ENCODE peak calls at places on chromosome 6, in ten cellular contexts. Y is tibial nerve, H is thoracic aorta, E is bronchial epithelial cell, D is tibial artery, M is psoas muscle, W is astrocyte, U is right atrium auricular region, C is brain microvascular endothelial cell, J is lung. Q is an unnamed sample.
A peak's percentile ranks its signal among the peaks of the same experiment; 100 is the strongest.

GRCh38 chr6:53635322-53635721 is 30.2 kb downstream of the KLHL31 start:
- DNase-seq in Y (no peak), H (no peak), E (peak; percentile 64), D (no peak), M (no peak), W (no peak), U (no peak), C (no peak), J (no peak), Q (no peak)

GRCh38 chr6:158080849-158081656 is 87.0 kb downstream of the SERAC1 start:
- DNase-seq in Y (no peak), H (no peak), E (no peak), D (no peak), M (no peak), W (no peak), U (peak; percentile 9), C (no peak), J (no peak), Q (no peak)

GRCh38 chr6:157812425-157813171 is 10.4 kb upstream of the SNX9 start:
- DNase-seq in Y (no peak), H (no peak), E (no peak), D (no peak), M (no peak), W (no peak), U (no peak), C (no peak), J (no peak), Q (no peak)

GRCh38 chr6:166274163-166274562 is 34.0 kb downstream of the PRR18 start:
- DNase-seq in Y (no peak), H (no peak), E (no peak), D (no peak), M (no peak), W (no peak), U (no peak), C (no peak), J (no peak), Q (no peak)

GRCh38 chr6:161242779-161243693 is 30.8 kb downstream of the AGPAT4 start:
- DNase-seq in Y (no peak), H (no peak), E (no peak), D (no peak), M (peak; percentile 23), W (peak; percentile 87), U (peak; percentile 60), C (no peak), J (no peak), Q (no peak)

GRCh38 chr6:39567091-39567490 is 158.1 kb downstream of the KIF6 start:
- DNase-seq in Y (no peak), H (no peak), E (no peak), D (no peak), M (no peak), W (no peak), U (no peak), C (no peak), J (no peak), Q (no peak)

GRCh38 chr6:14010275-14010674 is 85.5 kb downstream of the RNF182 start:
- DNase-seq in Y (no peak), H (no peak), E (no peak), D (no peak), M (no peak), W (no peak), U (no peak), C (no peak), J (no peak), Q (no peak)

GRCh38 chr6:42349753-42350573 is 101.8 kb downstream of the TRERF1 start:
- DNase-seq in Y (no peak), H (no peak), E (no peak), D (no peak), M (no peak), W (no peak), U (no peak), C (no peak), J (no peak), Q (no peak)

GRCh38 chr6:13709698-13710551 is 1.7 kb downstream of the RANBP9 start:
- DNase-seq in Y (no peak), H (no peak), E (peak; percentile 62), D (no peak), M (no peak), W (peak; percentile 47), U (no peak), C (peak; percentile 40), J (no peak), Q (no peak)

GRCh38 chr6:26129656-26130055 is 42.4 kb downstream of the HFE start:
- DNase-seq in Y (no peak), H (no peak), E (no peak), D (no peak), M (no peak), W (no peak), U (no peak), C (no peak), J (no peak), Q (no peak)

GRCh38 chr6:132259070-132259469 is 142.2 kb downstream of the MOXD1 start:
- DNase-seq in Y (no peak), H (no peak), E (peak; percentile 49), D (no peak), M (no peak), W (peak; percentile 12), U (no peak), C (peak; percentile 40), J (no peak), Q (no peak)

GRCh38 chr6:3610896-3611295 is 140.6 kb downstream of the PXDC1 start:
- DNase-seq in Y (no peak), H (no peak), E (no peak), D (no peak), M (no peak), W (no peak), U (no peak), C (no peak), J (no peak), Q (no peak)

GRCh38 chr6:53432318-53433161 is 83.8 kb upstream of the ELOVL5 start:
- DNase-seq in Y (no peak), H (no peak), E (peak; percentile 63), D (no peak), M (no peak), W (peak; percentile 81), U (no peak), C (peak; percentile 60), J (no peak), Q (no peak)

GRCh38 chr6:109456710-109457595 is 1.4 kb upstream of the MICAL1 start:
- DNase-seq in Y (peak; percentile 54), H (no peak), E (peak; percentile 12), D (peak; percentile 90), M (peak; percentile 76), W (peak; percentile 49), U (peak; percentile 88), C (no peak), J (peak; percentile 74), Q (peak; percentile 65)
- H3K4me3 ChIP-seq in Y (peak overlapping the region; percentile 58), H (peak overlapping the region; percentile 95), E (no peak overlapping the region), D (peak overlapping the region; percentile 79), M (peak overlapping the region; percentile 93), W (peak overlapping the region; percentile 93), U (peak overlapping the region; percentile 59), C (peak overlapping the region; percentile 88), J (no peak overlapping the region), Q (no peak overlapping the region)

GRCh38 chr6:36714511-36714910 is 16.9 kb downstream of the RAB44 start:
- DNase-seq in Y (no peak), H (no peak), E (no peak), D (peak; percentile 35), M (no peak), W (no peak), U (no peak), C (no peak), J (no peak), Q (no peak)

GRCh38 chr6:36716476-36717093 is 19.0 kb downstream of the RAB44 start:
- DNase-seq in Y (no peak), H (no peak), E (peak; percentile 57), D (peak; percentile 57), M (no peak), W (no peak), U (no peak), C (no peak), J (no peak), Q (peak; percentile 76)

GRCh38 chr6:36715469-36715868 is 17.8 kb downstream of the RAB44 start:
- DNase-seq in Y (no peak), H (no peak), E (no peak), D (peak; percentile 39), M (no peak), W (no peak), U (no peak), C (no peak), J (no peak), Q (no peak)

GRCh38 chr6:36713846-36714245 is 16.2 kb downstream of the RAB44 start:
- DNase-seq in Y (no peak), H (no peak), E (no peak), D (peak; percentile 33), M (no peak), W (no peak), U (no peak), C (no peak), J (no peak), Q (no peak)

GRCh38 chr6:36712816-36713215 is 15.2 kb downstream of the RAB44 start:
- DNase-seq in Y (no peak), H (no peak), E (no peak), D (peak; percentile 1), M (no peak), W (no peak), U (no peak), C (no peak), J (no peak), Q (no peak)
- H3K36me3 ChIP-seq in Y (no peaks in the 10 kb centered on the region), H (no peaks in the 10 kb centered on the region), E (no peaks in the 10 kb centered on the region), D (no peaks in the 10 kb centered on the region), M (no peaks in the 10 kb centered on the region), W (no peaks in the 10 kb centered on the region), U (no peaks in the 10 kb centered on the region), C (no peaks in the 10 kb centered on the region), J (no peaks in the 10 kb centered on the region), Q (no peaks in the 10 kb centered on the region)

GRCh38 chr6:32096394-32097258 is 12.5 kb downstream of the TNXB start:
- DNase-seq in Y (no peak), H (no peak), E (no peak), D (no peak), M (no peak), W (no peak), U (no peak), C (no peak), J (no peak), Q (peak; percentile 47)
- TF ChIP-seq CTCF in Y (no peak), H (no peak), E (no peak), D (no peak), M (no peak), W (no peak), U (no peak), C (peak; percentile 26), J (no peak), Q (no peak)

GRCh38 chr6:18703546-18703945 is 316.4 kb downstream of the RNF144B start:
- DNase-seq in Y (no peak), H (no peak), E (no peak), D (no peak), M (no peak), W (no peak), U (no peak), C (no peak), J (no peak), Q (no peak)

DNA sequence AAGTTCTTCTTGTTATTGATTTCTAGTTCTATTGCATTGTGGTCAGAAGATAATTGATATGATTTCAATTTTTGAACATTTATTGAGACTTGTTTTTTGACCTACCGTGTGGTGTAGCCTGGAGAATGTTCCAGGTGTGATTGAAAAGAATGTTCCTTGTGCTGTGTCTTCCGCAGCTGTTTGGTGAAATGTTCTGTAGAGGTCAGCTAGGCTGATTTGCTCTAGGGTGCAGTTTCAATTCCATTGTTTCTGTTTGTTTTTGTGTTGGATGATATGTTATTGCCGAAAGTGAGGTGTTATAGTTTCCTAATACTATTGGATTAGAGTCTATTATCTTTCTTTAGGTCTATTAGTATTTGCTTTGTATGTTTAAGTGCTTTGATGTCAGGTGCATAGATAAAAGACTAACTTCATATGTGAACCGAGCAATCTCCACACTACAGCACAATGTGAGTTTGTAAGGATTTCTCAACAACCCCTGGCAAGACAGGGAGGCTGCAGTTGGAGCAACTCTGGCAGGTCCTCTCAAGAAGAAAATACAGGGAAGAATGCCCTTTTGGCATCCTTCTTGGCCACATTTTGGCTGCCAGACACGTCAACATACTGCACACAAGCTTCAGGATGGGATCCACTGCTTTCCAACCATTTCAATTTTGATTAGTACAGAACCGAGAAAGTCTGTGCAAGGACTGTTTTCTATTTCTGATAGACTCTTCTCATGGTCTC is 320.7 kb downstream of the RNF144B start:
- DNase-seq in Y (no peak), H (no peak), E (no peak), D (no peak), M (no peak), W (no peak), U (no peak), C (no peak), J (no peak), Q (no peak)
- H3K4me3 ChIP-seq in Y (no peak overlapping the region), H (no peak overlapping the region), E (no peak overlapping the region), D (no peak overlapping the region), M (no peak overlapping the region), W (no peak overlapping the region), U (no peak overlapping the region), C (no peak overlapping the region), J (no peak overlapping the region), Q (no peak overlapping the region)